ENCODE peak calls at places on chromosomes 4 and X, in six cellular contexts. B is IMR-90, R is mesenchymal stem cell, A is neuronal stem cell, J is H1, X is trophoblast cell. V is an unnamed sample.

GRCh38 chr4:145545538-145546224 is 64.0 kb downstream of the SMAD1 start:
- DNase-seq in B (peak), X (peak), J (no peak), R (peak), A (no peak), V (no peak)

GRCh38 chrX:155262970-155263754 is 1.1 kb downstream of the RAB39B start:
- DNase-seq in B (no peak), A (no peak), X (no peak), J (no peak), R (no peak), V (no peak)

GRCh38 chr4:156790866-156791265 is 180.7 kb downstream of the PDGFC start:
- DNase-seq in B (peak), J (no peak), A (peak), X (no peak), R (peak), V (no peak)

GRCh38 chr4:148300877-148301276 is 141.3 kb downstream of the NR3C2 start:
- DNase-seq in J (no peak), B (no peak), R (no peak), A (no peak), X (no peak), V (no peak)

GRCh38 chrX:107827137-107827831 is 1.6 kb downstream of the MID2 start:
- DNase-seq in B (no peak), R (peak), A (no peak), X (no peak), J (no peak), V (no peak)

GRCh38 chrX:38117485-38117884 is 103.2 kb downstream of the SRPX start:
- DNase-seq in X (no peak), J (no peak), B (peak), A (no peak), R (no peak), V (no peak)

GRCh38 chr4:184668511-184669114 is 19.1 kb downstream of the PRIMPOL start:
- DNase-seq in R (no peak), J (no peak), B (peak), A (no peak), X (no peak), V (no peak)

GRCh38 chr4:63049726-63050125 is 1359.5 kb downstream of the TECRL start:
- DNase-seq in B (no peak), A (no peak), J (no peak), X (no peak), R (no peak), V (no peak)

GRCh38 chr4:151940290-151940689 is 179.5 kb upstream of the GATB start:
- DNase-seq in A (no peak), B (no peak), J (no peak), X (no peak), R (no peak), V (no peak)

GRCh38 chr4:61202638-61203495 is 2.7 kb downstream of the ADGRL3 start:
- DNase-seq in A (peak), X (no peak), R (peak), B (no peak), J (peak), V (peak)

GRCh38 chr4:26723216-26723615 is 137.4 kb upstream of the STIM2 start:
- DNase-seq in R (no peak), X (no peak), B (no peak), J (no peak), A (no peak), V (no peak)

GRCh38 chr4:76616526-76616925 is 181.5 kb downstream of the SHROOM3 start:
- DNase-seq in B (no peak), J (no peak), X (no peak), A (no peak), R (no peak), V (no peak)

GRCh38 chr4:83644677-83645639 is 109.0 kb downstream of the GPAT3 start:
- DNase-seq in B (peak), X (peak), J (no peak), A (peak), R (peak), V (no peak)

GRCh38 chr4:4913147-4913561 is 53.7 kb downstream of the MSX1 start:
- DNase-seq in J (no peak), R (no peak), B (no peak), A (no peak), X (no peak), V (no peak)

GRCh38 chr4:32485976-32486375 is 1765.8 kb downstream of the PCDH7 start:
- DNase-seq in X (no peak), R (no peak), J (no peak), B (no peak), A (peak), V (no peak)

GRCh38 chr4:182188622-182189021 is 54.6 kb upstream of the TENM3 start:
- DNase-seq in X (no peak), B (peak), R (no peak), J (no peak), A (no peak), V (no peak)

GRCh38 chr4:100190643-100191600 is 654 bp upstream of the DDIT4L start:
- DNase-seq in B (peak), R (peak), J (peak), A (peak), X (peak), V (peak)

GRCh38 chr4:89276296-89276695 is 31.3 kb downstream of the GPRIN3 start:
- DNase-seq in B (no peak), J (no peak), R (no peak), A (no peak), X (no peak), V (no peak)

GRCh38 chr4:337932-338758 is 531 bp downstream of the ZNF141 start:
- DNase-seq in J (peak), X (peak), R (peak), B (peak), A (no peak), V (no peak)

GRCh38 chr4:121789960-121790829 is 10.9 kb upstream of the EXOSC9 start:
- DNase-seq in A (no peak), X (no peak), R (no peak), B (peak), J (no peak), V (no peak)

GRCh38 chrX:42432552-42432951 is 345.4 kb downstream of the PPP1R2C start:
- DNase-seq in A (no peak), R (no peak), B (no peak), J (no peak), X (no peak), V (no peak)

GRCh38 chr4:151430737-151431457 is 21.9 kb downstream of the FHIP1A start:
- DNase-seq in A (no peak), X (no peak), R (no peak), J (no peak), B (no peak), V (no peak)

GRCh38 chr4:183492791-183493221 is 12.1 kb upstream of the ING2 start:
- DNase-seq in R (peak), B (peak), J (no peak), A (no peak), X (peak), V (no peak)

GRCh38 chr4:125484912-125485311 is 170.2 kb downstream of the FAT4 start:
- DNase-seq in A (no peak), J (no peak), B (peak), R (no peak), X (no peak), V (no peak)
- H3K14ac ChIP-seq in A (no peak), J (no peak), B (no peak), R (no peak), X (no peak), V (no peak)

GRCh38 chr4:38867478-38868054 is at the start of gene FAM114A1:
- DNase-seq in R (peak), J (peak), A (peak), B (peak), X (peak), V (peak)
- H3K18ac ChIP-seq in R (peak), J (peak), A (peak), B (peak), X (peak), V (peak)

GRCh38 chr4:155676430-155676825 is 9.8 kb downstream of the GUCY1A1 start:
- DNase-seq in J (no peak), R (peak), B (no peak), A (peak), X (peak), V (no peak)
- H3K14ac ChIP-seq in J (no peak), R (no peak), B (no peak), A (no peak), X (no peak), V (no peak)

GRCh38 chrX:133630362-133630761 is 215.1 kb upstream of the GPC4 start:
- DNase-seq in J (no peak), R (no peak), B (no peak), X (no peak), A (no peak), V (no peak)
- H3K18ac ChIP-seq in J (no peak), R (no peak), B (no peak), X (no peak), A (no peak), V (no peak)